ENCODE peak calls at places on chromosomes 2 and 18, in eight cellular contexts. One of them, this sample, is unnamed.

GRCh38 chr2:133986881-133987793 is 266.7 kb upstream of the MGAT5 start:
- DNase-seq in stimulated activated CD4-positive, alpha-beta T cell treated with anti-CD3 and anti-CD28 coated beads, Interleukin-12 subunit alpha, Interleukin-12 subunit beta, amount 100 ng/mL, for 48 hours: no peak
- DNase-seq in GM12864: no peak
- DNase-seq in RWPE2: no peak
- DNase-seq in mammary epithelial cell: no peak
- DNase-seq in GM23248: no peak
- DNase-seq in Kasumi-1: no peak
- DNase-seq in tibial artery: no peak
- DNase-seq in this sample: no peak

GRCh38 chr2:207530160-207531023 is 630 bp downstream of the CREB1 start:
- DNase-seq in stimulated activated CD4-positive, alpha-beta T cell treated with anti-CD3 and anti-CD28 coated beads, Interleukin-12 subunit alpha, Interleukin-12 subunit beta, amount 100 ng/mL, for 48 hours: peak
- DNase-seq in GM12864: no peak
- DNase-seq in RWPE2: no peak
- DNase-seq in mammary epithelial cell: peak
- DNase-seq in GM23248: peak
- DNase-seq in Kasumi-1: peak
- DNase-seq in tibial artery: peak
- DNase-seq in this sample: peak

GRCh38 chr18:12929477-12930083 is 18.2 kb upstream of the SEH1L start:
- DNase-seq in stimulated activated CD4-positive, alpha-beta T cell treated with anti-CD3 and anti-CD28 coated beads, Interleukin-12 subunit alpha, Interleukin-12 subunit beta, amount 100 ng/mL, for 48 hours: no peak
- DNase-seq in GM12864: no peak
- DNase-seq in RWPE2: no peak
- DNase-seq in mammary epithelial cell: no peak
- DNase-seq in GM23248: no peak
- DNase-seq in Kasumi-1: no peak
- DNase-seq in tibial artery: no peak
- DNase-seq in this sample: no peak

GRCh38 chr2:144449028-144449406 is 70.9 kb downstream of the ZEB2 start:
- DNase-seq in stimulated activated CD4-positive, alpha-beta T cell treated with anti-CD3 and anti-CD28 coated beads, Interleukin-12 subunit alpha, Interleukin-12 subunit beta, amount 100 ng/mL, for 48 hours: no peak
- DNase-seq in GM12864: no peak
- DNase-seq in RWPE2: no peak
- DNase-seq in mammary epithelial cell: no peak
- DNase-seq in GM23248: peak
- DNase-seq in Kasumi-1: peak
- DNase-seq in tibial artery: peak
- DNase-seq in this sample: peak

GRCh38 chr2:240325654-240326031 is 109.8 kb upstream of the GPC1 start:
- DNase-seq in stimulated activated CD4-positive, alpha-beta T cell treated with anti-CD3 and anti-CD28 coated beads, Interleukin-12 subunit alpha, Interleukin-12 subunit beta, amount 100 ng/mL, for 48 hours: no peak
- DNase-seq in GM12864: no peak
- DNase-seq in RWPE2: no peak
- DNase-seq in mammary epithelial cell: peak
- DNase-seq in GM23248: peak
- DNase-seq in Kasumi-1: no peak
- DNase-seq in tibial artery: peak
- DNase-seq in this sample: peak

GRCh38 chr2:119123359-119123758 is 35.2 kb downstream of the C1QL2 start:
- DNase-seq in stimulated activated CD4-positive, alpha-beta T cell treated with anti-CD3 and anti-CD28 coated beads, Interleukin-12 subunit alpha, Interleukin-12 subunit beta, amount 100 ng/mL, for 48 hours: no peak
- DNase-seq in GM12864: no peak
- DNase-seq in RWPE2: no peak
- DNase-seq in mammary epithelial cell: no peak
- DNase-seq in GM23248: no peak
- DNase-seq in Kasumi-1: no peak
- DNase-seq in tibial artery: no peak
- DNase-seq in this sample: no peak

GRCh38 chr2:180663016-180663471 is 317.4 kb upstream of the UBE2E3 start:
- DNase-seq in stimulated activated CD4-positive, alpha-beta T cell treated with anti-CD3 and anti-CD28 coated beads, Interleukin-12 subunit alpha, Interleukin-12 subunit beta, amount 100 ng/mL, for 48 hours: no peak
- DNase-seq in GM12864: no peak
- DNase-seq in RWPE2: no peak
- DNase-seq in mammary epithelial cell: no peak
- DNase-seq in GM23248: peak
- DNase-seq in Kasumi-1: no peak
- DNase-seq in tibial artery: no peak
- DNase-seq in this sample: no peak

GRCh38 chr18:22980394-22980793 is 47.3 kb downstream of the RBBP8 start:
- DNase-seq in stimulated activated CD4-positive, alpha-beta T cell treated with anti-CD3 and anti-CD28 coated beads, Interleukin-12 subunit alpha, Interleukin-12 subunit beta, amount 100 ng/mL, for 48 hours: no peak
- DNase-seq in GM12864: no peak
- DNase-seq in RWPE2: no peak
- DNase-seq in mammary epithelial cell: no peak
- DNase-seq in GM23248: no peak
- DNase-seq in Kasumi-1: no peak
- DNase-seq in tibial artery: no peak
- DNase-seq in this sample: no peak

GRCh38 chr2:23468384-23469141 is 83.6 kb downstream of the KLHL29 start:
- DNase-seq in stimulated activated CD4-positive, alpha-beta T cell treated with anti-CD3 and anti-CD28 coated beads, Interleukin-12 subunit alpha, Interleukin-12 subunit beta, amount 100 ng/mL, for 48 hours: no peak
- DNase-seq in GM12864: no peak
- DNase-seq in RWPE2: no peak
- DNase-seq in mammary epithelial cell: no peak
- DNase-seq in GM23248: no peak
- DNase-seq in Kasumi-1: no peak
- DNase-seq in tibial artery: no peak
- DNase-seq in this sample: no peak

GRCh38 chr2:72182547-72183460 is 35.1 kb upstream of the CYP26B1 start:
- DNase-seq in stimulated activated CD4-positive, alpha-beta T cell treated with anti-CD3 and anti-CD28 coated beads, Interleukin-12 subunit alpha, Interleukin-12 subunit beta, amount 100 ng/mL, for 48 hours: no peak
- DNase-seq in GM12864: no peak
- DNase-seq in RWPE2: no peak
- DNase-seq in mammary epithelial cell: no peak
- DNase-seq in GM23248: no peak
- DNase-seq in Kasumi-1: no peak
- DNase-seq in tibial artery: no peak
- DNase-seq in this sample: no peak

GRCh38 chr2:119846021-119846420 is 86.3 kb downstream of the PTPN4 start:
- DNase-seq in stimulated activated CD4-positive, alpha-beta T cell treated with anti-CD3 and anti-CD28 coated beads, Interleukin-12 subunit alpha, Interleukin-12 subunit beta, amount 100 ng/mL, for 48 hours: no peak
- DNase-seq in GM12864: no peak
- DNase-seq in RWPE2: no peak
- DNase-seq in mammary epithelial cell: no peak
- DNase-seq in GM23248: no peak
- DNase-seq in Kasumi-1: no peak
- DNase-seq in tibial artery: no peak
- DNase-seq in this sample: no peak

GRCh38 chr2:43419886-43420285 is 176.0 kb downstream of the THADA start:
- DNase-seq in stimulated activated CD4-positive, alpha-beta T cell treated with anti-CD3 and anti-CD28 coated beads, Interleukin-12 subunit alpha, Interleukin-12 subunit beta, amount 100 ng/mL, for 48 hours: no peak
- DNase-seq in GM12864: no peak
- DNase-seq in RWPE2: no peak
- DNase-seq in mammary epithelial cell: peak
- DNase-seq in GM23248: no peak
- DNase-seq in Kasumi-1: no peak
- DNase-seq in tibial artery: no peak
- DNase-seq in this sample: no peak

GRCh38 chr2:133765693-133766092 is 197.4 kb upstream of the NCKAP5 start:
- DNase-seq in stimulated activated CD4-positive, alpha-beta T cell treated with anti-CD3 and anti-CD28 coated beads, Interleukin-12 subunit alpha, Interleukin-12 subunit beta, amount 100 ng/mL, for 48 hours: no peak
- DNase-seq in GM12864: no peak
- DNase-seq in RWPE2: no peak
- DNase-seq in mammary epithelial cell: no peak
- DNase-seq in GM23248: no peak
- DNase-seq in Kasumi-1: no peak
- DNase-seq in tibial artery: no peak
- DNase-seq in this sample: peak

GRCh38 chr2:202377308-202377736 is 1.2 kb downstream of the BMPR2 start:
- DNase-seq in stimulated activated CD4-positive, alpha-beta T cell treated with anti-CD3 and anti-CD28 coated beads, Interleukin-12 subunit alpha, Interleukin-12 subunit beta, amount 100 ng/mL, for 48 hours: peak
- DNase-seq in GM12864: no peak
- DNase-seq in RWPE2: no peak
- DNase-seq in mammary epithelial cell: peak
- DNase-seq in GM23248: peak
- DNase-seq in Kasumi-1: peak
- DNase-seq in tibial artery: peak
- DNase-seq in this sample: peak

GRCh38 chr2:38230756-38231155 is 146.3 kb downstream of the ATL2 start:
- DNase-seq in stimulated activated CD4-positive, alpha-beta T cell treated with anti-CD3 and anti-CD28 coated beads, Interleukin-12 subunit alpha, Interleukin-12 subunit beta, amount 100 ng/mL, for 48 hours: no peak
- DNase-seq in GM12864: no peak
- DNase-seq in RWPE2: no peak
- DNase-seq in mammary epithelial cell: no peak
- DNase-seq in GM23248: no peak
- DNase-seq in Kasumi-1: no peak
- DNase-seq in tibial artery: no peak
- DNase-seq in this sample: no peak

This sample was measured in pons.